ENCODE peak calls at places on chromosomes 6 and 20, in nine cellular contexts. Z is cardiac muscle cell, D is NCI-H187 treated with DMSO at 0.1 percent for 48 hours, Q is right atrium auricular region, A is activated T-helper 1 cell treated with Interleukin-2 at 50 U/mL for 16 hours, C is AG09319, F is ovary, I is heart right ventricle, P is mesenteric fat pad. B is an unnamed sample.

GRCh38 chr6:135224037-135224647 is 43.0 kb downstream of the MYB start:
- DNase-seq in C (no peak), F (no peak), P (no peak), Q (no peak), A (no peak), D (no peak), I (no peak), Z (no peak), B (no peak)

GRCh38 chr6:25027221-25027916 is 91.6 kb upstream of the RIPOR2 start:
- DNase-seq in D (no peak), I (no peak), A (peak), C (no peak), P (no peak), Z (no peak), F (no peak), Q (no peak), B (no peak)

GRCh38 chr6:152267967-152268845 is 369.0 kb downstream of the SYNE1 start:
- DNase-seq in A (no peak), I (no peak), Q (no peak), D (no peak), C (no peak), Z (peak), P (no peak), F (no peak), B (no peak)

GRCh38 chr20:17946572-17947473 is 21.8 kb downstream of the SNX5 start:
- DNase-seq in A (no peak), D (no peak), Z (no peak), C (no peak), Q (no peak), F (no peak), P (no peak), I (no peak), B (no peak)

GRCh38 chr6:155330133-155330734 is 15.9 kb upstream of the TFB1M start:
- DNase-seq in Z (no peak), I (no peak), D (no peak), P (no peak), A (no peak), F (no peak), Q (no peak), C (no peak), B (no peak)

GRCh38 chr6:151891524-151891923 is 84.0 kb downstream of the ESR1 start:
- DNase-seq in C (no peak), Q (no peak), A (no peak), Z (no peak), I (no peak), F (no peak), D (no peak), P (no peak), B (no peak)

GRCh38 chr6:137894779-137895385 is 27.8 kb downstream of the TNFAIP3 start:
- DNase-seq in D (no peak), F (no peak), P (no peak), I (no peak), Z (no peak), A (no peak), C (no peak), Q (no peak), B (no peak)

GRCh38 chr6:124964084-124964763 is 2.0 kb downstream of the RNF217 start:
- DNase-seq in I (no peak), A (no peak), C (no peak), Z (peak), D (no peak), Q (peak), P (no peak), F (peak), B (no peak)

GRCh38 chr20:822651-823325 is 10.7 kb upstream of the FAM110A start:
- DNase-seq in I (no peak), D (no peak), A (no peak), Z (no peak), F (no peak), Q (no peak), P (peak), C (no peak), B (peak)

GRCh38 chr20:23047001-23047737 is 2.3 kb downstream of the THBD start:
- DNase-seq in Z (no peak), A (no peak), I (no peak), Q (no peak), C (no peak), F (no peak), D (no peak), P (no peak), B (no peak)

GRCh38 chr6:140475086-140475485 is 1100.6 kb upstream of the CITED2 start:
- DNase-seq in I (no peak), Z (peak), P (no peak), D (no peak), Q (no peak), F (no peak), C (no peak), A (no peak), B (no peak)

GRCh38 chr6:14474816-14475215 is 357.2 kb downstream of the CD83 start:
- DNase-seq in F (no peak), Q (no peak), C (no peak), D (no peak), A (no peak), Z (no peak), I (no peak), P (no peak), B (no peak)

GRCh38 chr20:6868864-6869263 is 101.4 kb downstream of the BMP2 start:
- DNase-seq in P (no peak), A (no peak), F (no peak), I (no peak), Z (no peak), C (no peak), D (no peak), Q (no peak), B (no peak)

GRCh38 chr6:140078552-140079126 is 704.2 kb upstream of the CITED2 start:
- DNase-seq in F (no peak), Q (no peak), P (no peak), I (no peak), Z (peak), A (no peak), D (no peak), C (peak), B (no peak)

GRCh38 chr6:16505711-16506362 is 255.4 kb downstream of the ATXN1 start:
- DNase-seq in F (peak), Z (peak), I (no peak), A (no peak), D (no peak), C (peak), Q (no peak), P (no peak), B (no peak)

GRCh38 chr20:35773154-35773751 is 1.4 kb downstream of the PHF20 start:
- DNase-seq in P (no peak), C (no peak), Z (peak), I (no peak), A (peak), Q (peak), D (no peak), F (no peak), B (no peak)

GRCh38 chr6:100892116-100892515 is 11.0 kb upstream of the ASCC3 start:
- DNase-seq in Z (no peak), A (no peak), P (no peak), I (no peak), D (no peak), C (no peak), F (no peak), Q (no peak), B (no peak)

GRCh38 chr20:50470249-50470858 is 39.8 kb upstream of the PTPN1 start:
- DNase-seq in I (no peak), F (no peak), C (no peak), D (no peak), P (no peak), A (no peak), Q (no peak), Z (no peak), B (no peak)

GRCh38 chr6:1244278-1244677 is 67.6 kb upstream of the FOXQ1 start:
- DNase-seq in F (no peak), Z (no peak), C (no peak), Q (no peak), P (no peak), I (no peak), D (no peak), A (no peak), B (no peak)

GRCh38 chr20:10922941-10923340 is 249.1 kb upstream of the JAG1 start:
- DNase-seq in F (no peak), Z (peak), P (no peak), A (no peak), C (peak), D (no peak), I (no peak), Q (no peak), B (no peak)

GRCh38 chr6:38460216-38460615 is 179.5 kb downstream of the BTBD9 start:
- DNase-seq in F (no peak), I (no peak), Q (no peak), Z (no peak), C (peak), A (no peak), D (no peak), P (no peak), B (no peak)

GRCh38 chr6:72699142-72699541 is 77.3 kb downstream of the KCNQ5 start:
- DNase-seq in F (no peak), Q (no peak), D (no peak), P (no peak), A (no peak), Z (no peak), C (no peak), I (no peak), B (no peak)

GRCh38 chr6:11424395-11425050 is 113.0 kb upstream of the TMEM170B start:
- DNase-seq in D (no peak), P (no peak), Z (no peak), C (no peak), I (no peak), A (no peak), Q (no peak), F (no peak), B (no peak)

GRCh38 chr20:36384022-36384619 is 78.0 kb downstream of the DLGAP4 start:
- DNase-seq in C (no peak), Z (peak), I (no peak), Q (no peak), P (no peak), F (no peak), D (no peak), A (no peak), B (no peak)

GRCh38 chr20:7859371-7859802 is 80.9 kb downstream of the HAO1 start:
- DNase-seq in A (no peak), D (peak), Z (peak), P (no peak), F (no peak), I (no peak), C (no peak), Q (no peak), B (no peak)

GRCh38 chr6:89928604-89929003 is 34.3 kb downstream of the GJA10 start:
- DNase-seq in A (no peak), Z (peak), Q (no peak), P (no peak), C (no peak), F (no peak), I (no peak), D (no peak), B (no peak)

GRCh38 chr6:23420659-23421350 is 705.2 kb upstream of the NRSN1 start:
- DNase-seq in Q (no peak), C (no peak), A (no peak), Z (no peak), P (no peak), D (no peak), F (no peak), I (no peak), B (no peak)

GRCh38 chr20:19129976-19130612 is 82.3 kb upstream of the SLC24A3 start:
- DNase-seq in A (no peak), D (peak), I (no peak), C (no peak), P (no peak), Z (no peak), F (no peak), Q (no peak), B (no peak)

GRCh38 chr6:19231878-19232519 is 605.2 kb upstream of the ID4 start:
- DNase-seq in A (no peak), Z (no peak), I (no peak), D (no peak), F (no peak), C (no peak), Q (no peak), P (no peak), B (no peak)

GRCh38 chr20:16111853-16112412 is 461.3 kb downstream of the KIF16B start:
- DNase-seq in Q (no peak), D (peak), A (no peak), C (no peak), Z (no peak), P (no peak), I (no peak), F (no peak), B (no peak)

GRCh38 chr20:36390719-36391415 is 84.7 kb downstream of the DLGAP4 start:
- DNase-seq in Z (no peak), D (no peak), C (no peak), I (no peak), A (no peak), P (no peak), F (peak), Q (no peak), B (no peak)

GRCh38 chr20:62112368-62112767 is 9.9 kb upstream of the LSM14B start:
- DNase-seq in Q (no peak), P (no peak), A (no peak), C (no peak), F (no peak), D (no peak), I (no peak), Z (no peak), B (no peak)

GRCh38 chr6:35280903-35281302 is 16.7 kb upstream of the DEF6 start:
- DNase-seq in Z (no peak), D (no peak), C (no peak), I (no peak), F (no peak), P (peak), Q (no peak), A (no peak), B (no peak)

GRCh38 chr6:17281100-17281496 is at the start of gene RBM24:
- DNase-seq in Z (peak), A (no peak), I (peak), F (peak), C (peak), Q (no peak), D (no peak), P (no peak), B (no peak)

GRCh38 chr6:75619230-75619899 is 17.7 kb downstream of the SENP6 start:
- DNase-seq in D (no peak), A (no peak), I (no peak), F (no peak), Z (peak), C (no peak), P (no peak), Q (no peak), B (no peak)

GRCh38 chr6:155450194-155450593 is 5.4 kb downstream of the NOX3 start:
- DNase-seq in Z (no peak), D (no peak), I (no peak), P (no peak), C (no peak), F (no peak), A (no peak), Q (no peak), B (no peak)